ENCODE peak calls at places on chromosomes 13 and 19, in eight cellular contexts. One of them, this sample, is unnamed.

GRCh38 chr19:42519108-42519507 is 9.2 kb downstream of the CEACAM1 start:
- DNase-seq in activated T-helper 1 cell treated with anti-CD3 and anti-CD28 coated beads, Interleukin-2, amount 50 U/mL, for 16 hours: no peak
- DNase-seq in T-cell: no peak
- DNase-seq in RWPE1: no peak
- DNase-seq in globus pallidus: no peak
- DNase-seq in NCI-H1048: no peak
- DNase-seq in iris pigment epithelial cell: no peak
- DNase-seq in AG09309: no peak
- DNase-seq in this sample: no peak

GRCh38 chr19:10688545-10689280 is 12.5 kb upstream of the QTRT1 start:
- DNase-seq in activated T-helper 1 cell treated with anti-CD3 and anti-CD28 coated beads, Interleukin-2, amount 50 U/mL, for 16 hours: no peak
- DNase-seq in T-cell: no peak
- DNase-seq in RWPE1: no peak
- DNase-seq in globus pallidus: no peak
- DNase-seq in NCI-H1048: no peak
- DNase-seq in iris pigment epithelial cell: no peak
- DNase-seq in AG09309: no peak
- DNase-seq in this sample: no peak

GRCh38 chr13:40401911-40402776 is 264.3 kb downstream of the FOXO1 start:
- DNase-seq in activated T-helper 1 cell treated with anti-CD3 and anti-CD28 coated beads, Interleukin-2, amount 50 U/mL, for 16 hours: no peak
- DNase-seq in T-cell: peak; percentile 21
- DNase-seq in RWPE1: peak; percentile 88
- DNase-seq in globus pallidus: peak; percentile 77
- DNase-seq in NCI-H1048: no peak
- DNase-seq in iris pigment epithelial cell: peak; percentile 99
- DNase-seq in AG09309: peak; percentile 86
- DNase-seq in this sample: no peak

GRCh38 chr19:5032101-5032967 is 63.4 kb downstream of the KDM4B start:
- DNase-seq in activated T-helper 1 cell treated with anti-CD3 and anti-CD28 coated beads, Interleukin-2, amount 50 U/mL, for 16 hours: no peak
- DNase-seq in T-cell: no peak
- DNase-seq in RWPE1: no peak
- DNase-seq in globus pallidus: no peak
- DNase-seq in NCI-H1048: no peak
- DNase-seq in iris pigment epithelial cell: no peak
- DNase-seq in AG09309: no peak
- DNase-seq in this sample: no peak

GRCh38 chr13:99215466-99215865 is 14.8 kb downstream of the UBAC2 start:
- DNase-seq in activated T-helper 1 cell treated with anti-CD3 and anti-CD28 coated beads, Interleukin-2, amount 50 U/mL, for 16 hours: peak; percentile 31
- DNase-seq in T-cell: peak; percentile 62
- DNase-seq in RWPE1: no peak
- DNase-seq in globus pallidus: no peak
- DNase-seq in NCI-H1048: no peak
- DNase-seq in iris pigment epithelial cell: no peak
- DNase-seq in AG09309: no peak
- DNase-seq in this sample: peak; percentile 65

GRCh38 chr19:1856698-1857603 is 6.4 kb downstream of the KLF16 start:
- DNase-seq in activated T-helper 1 cell treated with anti-CD3 and anti-CD28 coated beads, Interleukin-2, amount 50 U/mL, for 16 hours: no peak
- DNase-seq in T-cell: peak; percentile 34
- DNase-seq in RWPE1: peak; percentile 86
- DNase-seq in globus pallidus: no peak
- DNase-seq in NCI-H1048: no peak
- DNase-seq in iris pigment epithelial cell: peak; percentile 80
- DNase-seq in AG09309: no peak
- DNase-seq in this sample: no peak

GRCh38 chr13:25890671-25891212 is 161.1 kb downstream of the SHISA2 start:
- DNase-seq in activated T-helper 1 cell treated with anti-CD3 and anti-CD28 coated beads, Interleukin-2, amount 50 U/mL, for 16 hours: no peak
- DNase-seq in T-cell: no peak
- DNase-seq in RWPE1: no peak
- DNase-seq in globus pallidus: no peak
- DNase-seq in NCI-H1048: no peak
- DNase-seq in iris pigment epithelial cell: peak; percentile 45
- DNase-seq in AG09309: no peak
- DNase-seq in this sample: no peak

GRCh38 chr19:49556412-49557398 is 23.7 kb downstream of the NOSIP start:
- DNase-seq in activated T-helper 1 cell treated with anti-CD3 and anti-CD28 coated beads, Interleukin-2, amount 50 U/mL, for 16 hours: no peak
- DNase-seq in T-cell: peak; percentile 39
- DNase-seq in RWPE1: no peak
- DNase-seq in globus pallidus: no peak
- DNase-seq in NCI-H1048: no peak
- DNase-seq in iris pigment epithelial cell: no peak
- DNase-seq in AG09309: no peak
- DNase-seq in this sample: peak; percentile 38

GRCh38 chr13:27137759-27138158 is 33.9 kb downstream of the USP12 start:
- DNase-seq in activated T-helper 1 cell treated with anti-CD3 and anti-CD28 coated beads, Interleukin-2, amount 50 U/mL, for 16 hours: no peak
- DNase-seq in T-cell: no peak
- DNase-seq in RWPE1: no peak
- DNase-seq in globus pallidus: no peak
- DNase-seq in NCI-H1048: no peak
- DNase-seq in iris pigment epithelial cell: no peak
- DNase-seq in AG09309: no peak
- DNase-seq in this sample: no peak

GRCh38 chr13:113546571-113547247 is 37.8 kb upstream of the TFDP1 start:
- DNase-seq in activated T-helper 1 cell treated with anti-CD3 and anti-CD28 coated beads, Interleukin-2, amount 50 U/mL, for 16 hours: no peak
- DNase-seq in T-cell: no peak
- DNase-seq in RWPE1: no peak
- DNase-seq in globus pallidus: no peak
- DNase-seq in NCI-H1048: no peak
- DNase-seq in iris pigment epithelial cell: peak; percentile 36
- DNase-seq in AG09309: no peak
- DNase-seq in this sample: no peak

GRCh38 chr19:12603714-12604113 is 6.9 kb downstream of the ZNF490 start:
- DNase-seq in activated T-helper 1 cell treated with anti-CD3 and anti-CD28 coated beads, Interleukin-2, amount 50 U/mL, for 16 hours: peak; percentile 14
- DNase-seq in T-cell: peak; percentile 21
- DNase-seq in RWPE1: no peak
- DNase-seq in globus pallidus: no peak
- DNase-seq in NCI-H1048: no peak
- DNase-seq in iris pigment epithelial cell: peak; percentile 60
- DNase-seq in AG09309: no peak
- DNase-seq in this sample: peak; percentile 27

GRCh38 chr19:17902701-17903100 is 30.1 kb upstream of the CCDC124 start:
- DNase-seq in activated T-helper 1 cell treated with anti-CD3 and anti-CD28 coated beads, Interleukin-2, amount 50 U/mL, for 16 hours: no peak
- DNase-seq in T-cell: no peak
- DNase-seq in RWPE1: peak; percentile 48
- DNase-seq in globus pallidus: no peak
- DNase-seq in NCI-H1048: no peak
- DNase-seq in iris pigment epithelial cell: peak; percentile 92
- DNase-seq in AG09309: peak; percentile 31
- DNase-seq in this sample: no peak

GRCh38 chr19:56504581-56504980 is 3.1 kb upstream of the ZNF471 start:
- DNase-seq in activated T-helper 1 cell treated with anti-CD3 and anti-CD28 coated beads, Interleukin-2, amount 50 U/mL, for 16 hours: no peak
- DNase-seq in T-cell: no peak
- DNase-seq in RWPE1: no peak
- DNase-seq in globus pallidus: no peak
- DNase-seq in NCI-H1048: no peak
- DNase-seq in iris pigment epithelial cell: peak; percentile 56
- DNase-seq in AG09309: no peak
- DNase-seq in this sample: no peak

GRCh38 chr13:43132911-43133310 is 109.5 kb downstream of the DNAJC15 start:
- DNase-seq in activated T-helper 1 cell treated with anti-CD3 and anti-CD28 coated beads, Interleukin-2, amount 50 U/mL, for 16 hours: no peak
- DNase-seq in T-cell: no peak
- DNase-seq in RWPE1: no peak
- DNase-seq in globus pallidus: no peak
- DNase-seq in NCI-H1048: no peak
- DNase-seq in iris pigment epithelial cell: no peak
- DNase-seq in AG09309: no peak
- DNase-seq in this sample: no peak

GRCh38 chr19:16518483-16519229 is 22.5 kb downstream of the C19orf44 start:
- DNase-seq in activated T-helper 1 cell treated with anti-CD3 and anti-CD28 coated beads, Interleukin-2, amount 50 U/mL, for 16 hours: no peak
- DNase-seq in T-cell: no peak
- DNase-seq in RWPE1: no peak
- DNase-seq in globus pallidus: no peak
- DNase-seq in NCI-H1048: no peak
- DNase-seq in iris pigment epithelial cell: no peak
- DNase-seq in AG09309: no peak
- DNase-seq in this sample: no peak

GRCh38 chr19:42422576-42423461 is 4.4 kb downstream of the LIPE start:
- DNase-seq in activated T-helper 1 cell treated with anti-CD3 and anti-CD28 coated beads, Interleukin-2, amount 50 U/mL, for 16 hours: peak; percentile 29
- DNase-seq in T-cell: peak; percentile 43
- DNase-seq in RWPE1: peak; percentile 61
- DNase-seq in globus pallidus: peak; percentile 56
- DNase-seq in NCI-H1048: no peak
- DNase-seq in iris pigment epithelial cell: no peak
- DNase-seq in AG09309: no peak
- DNase-seq in this sample: peak; percentile 45

GRCh38 chr13:28586585-28587540 is 72.1 kb upstream of the POMP start:
- DNase-seq in activated T-helper 1 cell treated with anti-CD3 and anti-CD28 coated beads, Interleukin-2, amount 50 U/mL, for 16 hours: no peak
- DNase-seq in T-cell: no peak
- DNase-seq in RWPE1: no peak
- DNase-seq in globus pallidus: no peak
- DNase-seq in NCI-H1048: no peak
- DNase-seq in iris pigment epithelial cell: no peak
- DNase-seq in AG09309: no peak
- DNase-seq in this sample: no peak

GRCh38 chr13:105073041-105073440 is 1462.4 kb downstream of the EFNB2 start:
- DNase-seq in activated T-helper 1 cell treated with anti-CD3 and anti-CD28 coated beads, Interleukin-2, amount 50 U/mL, for 16 hours: no peak
- DNase-seq in T-cell: no peak
- DNase-seq in RWPE1: no peak
- DNase-seq in globus pallidus: no peak
- DNase-seq in NCI-H1048: no peak
- DNase-seq in iris pigment epithelial cell: no peak
- DNase-seq in AG09309: no peak
- DNase-seq in this sample: no peak

This sample was measured in effector memory CD4-positive, alpha-beta T cell.